ENCODE peak calls at places on chromosomes 16 and 17, in four cellular contexts. B, Q, P and O are unnamed samples. For H3K9me3, the result is how much of the 10 kb centered on the place peaks cover.

GRCh38 chr17:47265983-47266541 is 12.4 kb downstream of the ITGB3 start:
- DNase-seq in B (no peak), Q (no peak), P (peak), O (no peak)

GRCh38 chr16:86112178-86112577 is 213.2 kb downstream of the IRF8 start:
- DNase-seq in B (no peak), Q (no peak), P (no peak), O (no peak)

GRCh38 chr16:13269905-13270528 is 368.6 kb downstream of the SHISA9 start:
- DNase-seq in B (peak), Q (no peak), P (no peak), O (no peak)

GRCh38 chr16:16191493-16192167 is 31.7 kb downstream of the ABCC6 start:
- DNase-seq in B (no peak), Q (no peak), P (no peak), O (no peak)

GRCh38 chr16:72493681-72494415 is 321.9 kb upstream of the PMFBP1 start:
- DNase-seq in B (no peak), Q (no peak), P (no peak), O (no peak)

GRCh38 chr16:53089434-53090270 is 34.9 kb downstream of the CHD9 start:
- DNase-seq in B (peak), Q (peak), P (no peak), O (no peak)

GRCh38 chr17:77382966-77383612 is 242.3 kb downstream of the SEC14L1 start:
- DNase-seq in B (no peak), Q (peak), P (peak), O (peak)

GRCh38 chr17:33484559-33484958 is 191.5 kb upstream of the ASIC2 start:
- DNase-seq in B (no peak), Q (no peak), P (no peak), O (no peak)

GRCh38 chr16:31880322-31880979 is 6.8 kb downstream of the ZNF267 start:
- DNase-seq in B (no peak), Q (no peak), P (peak), O (no peak)
- H3K9me3 ChIP-seq in B (under half), Q (under half), P (under half), O (under half)

GRCh38 chr16:566475-567361 is at the start of gene NHLRC4:
- DNase-seq in B (no peak), Q (peak), P (peak), O (no peak)
- H3K27ac ChIP-seq in B (no peak), Q (peak), P (peak), O (no peak)

GRCh38 chr17:81899514-81900166 is 2.4 kb upstream of the NPB start:
- DNase-seq in B (no peak), Q (no peak), P (no peak), O (no peak)

GRCh38 chr17:81902023-81902652 is at the start of gene NPB:
- DNase-seq in B (peak), Q (no peak), P (peak), O (no peak)

GRCh38 chr17:81902653-81903414 is 796 bp downstream of the NPB start:
- DNase-seq in B (no peak), Q (peak), P (no peak), O (no peak)

GRCh38 chr17:81900181-81900820 is 1.7 kb upstream of the NPB start:
- DNase-seq in B (no peak), Q (no peak), P (no peak), O (no peak)

DNA sequence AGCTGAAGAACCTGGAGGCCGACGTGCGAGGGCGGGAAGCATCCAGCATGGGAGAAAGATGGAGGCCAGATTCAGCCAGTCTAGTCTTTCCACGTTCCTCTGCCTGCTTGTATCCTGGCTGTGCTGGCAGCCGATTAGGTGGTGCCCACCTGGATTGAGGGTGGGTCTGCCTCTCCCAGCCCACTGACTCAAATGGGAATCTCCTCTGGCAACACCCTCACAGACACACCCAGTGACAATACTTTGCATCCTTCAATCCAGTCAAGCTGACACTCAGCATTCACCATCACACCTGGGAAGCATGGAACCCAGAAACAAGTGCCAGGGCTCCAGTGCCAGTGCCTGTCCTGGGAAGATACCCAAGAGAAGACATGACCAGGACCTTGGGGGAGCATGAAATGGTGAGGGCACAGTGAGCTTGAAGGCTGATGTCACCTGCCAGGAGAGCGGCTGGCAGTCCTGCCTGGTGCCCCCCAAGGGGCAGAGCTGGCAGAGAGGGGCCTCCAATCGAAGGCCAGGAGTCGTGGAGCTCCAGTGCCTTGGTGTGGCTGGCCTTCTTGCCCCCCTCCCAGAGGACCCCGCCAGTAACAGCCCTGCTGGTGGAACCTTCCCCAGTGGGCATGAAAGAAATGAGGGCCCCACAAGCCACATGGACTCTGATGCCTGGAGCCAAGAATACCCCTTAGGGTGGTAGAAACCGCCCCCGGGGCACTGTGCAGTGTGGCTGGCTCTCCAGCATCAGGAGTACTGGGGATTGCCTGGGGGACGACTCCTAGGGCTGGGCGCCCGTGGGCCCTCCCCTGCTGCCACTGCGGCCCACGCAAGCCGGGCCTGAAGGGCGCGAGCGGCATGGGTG is 643 bp upstream of the NPB start:
- DNase-seq in B (no peak), Q (no peak), P (no peak), O (no peak)
- H3K4me3 ChIP-seq in B (no peak), Q (no peak), P (no peak), O (no peak)

DNA sequence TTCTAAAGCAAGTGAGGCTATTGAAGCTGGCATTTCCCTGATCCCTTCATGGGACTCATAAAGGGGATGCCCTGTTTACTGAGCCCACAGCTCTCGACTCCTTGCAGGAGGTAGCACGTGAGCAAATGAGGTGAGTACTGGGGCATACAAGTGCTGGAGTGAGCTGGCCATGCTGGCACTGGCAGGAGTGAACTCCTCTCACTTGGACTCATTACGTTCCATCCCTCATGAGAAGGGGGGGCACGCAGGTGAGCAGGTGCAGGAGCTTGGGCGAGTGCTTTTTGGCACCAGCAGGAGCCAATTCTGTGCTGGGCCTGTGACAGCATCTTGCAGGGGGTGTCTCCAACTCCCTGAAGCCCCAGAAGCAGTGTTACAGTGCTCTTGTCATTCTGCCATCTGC is 337.1 kb upstream of the CA10 start:
- DNase-seq in B (no peak), Q (no peak), P (no peak), O (no peak)
- H3K9me3 ChIP-seq in B (under half), Q (under half), P (under half), O (under half)

GRCh38 chr17:50123649-50124349 is 6.2 kb downstream of the SAMD14 start:
- DNase-seq in B (no peak), Q (peak), P (no peak), O (no peak)
- H3K27ac ChIP-seq in B (no peak), Q (peak), P (peak), O (no peak)

DNA sequence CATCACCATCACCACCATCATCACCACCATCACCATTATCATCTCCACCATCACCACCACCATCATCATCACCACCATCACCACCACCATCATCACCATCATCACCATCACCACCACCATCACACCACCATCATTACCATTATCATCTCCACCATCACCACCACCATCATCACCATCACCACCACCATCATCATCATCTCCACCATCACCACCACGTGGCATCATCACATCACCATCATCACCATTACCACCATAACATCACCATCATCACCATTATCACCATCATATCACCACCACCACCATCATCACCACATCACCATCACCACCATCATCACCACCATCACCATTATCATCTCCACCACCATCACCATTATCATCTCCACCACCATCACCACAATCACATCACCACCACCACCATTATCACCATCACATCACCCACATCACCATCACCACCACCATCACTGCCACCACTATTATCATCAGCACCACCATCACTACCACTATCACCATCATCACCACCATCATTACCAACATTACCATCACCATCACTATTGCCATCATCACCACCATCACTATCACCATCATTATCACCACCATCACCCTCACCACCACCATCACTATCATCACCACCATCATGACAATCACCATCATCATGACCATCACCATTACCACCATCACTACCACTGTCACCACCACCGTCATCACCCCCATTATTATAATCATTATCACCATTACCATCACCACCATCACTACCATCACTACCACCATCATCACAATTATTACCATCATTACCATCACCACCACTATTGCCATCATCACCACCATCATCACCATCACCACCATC is 99.1 kb downstream of the DNAH17 start:
- DNase-seq in B (no peak), Q (no peak), P (no peak), O (no peak)
- H3K4me3 ChIP-seq in B (no peak), Q (no peak), P (no peak), O (no peak)

DNA sequence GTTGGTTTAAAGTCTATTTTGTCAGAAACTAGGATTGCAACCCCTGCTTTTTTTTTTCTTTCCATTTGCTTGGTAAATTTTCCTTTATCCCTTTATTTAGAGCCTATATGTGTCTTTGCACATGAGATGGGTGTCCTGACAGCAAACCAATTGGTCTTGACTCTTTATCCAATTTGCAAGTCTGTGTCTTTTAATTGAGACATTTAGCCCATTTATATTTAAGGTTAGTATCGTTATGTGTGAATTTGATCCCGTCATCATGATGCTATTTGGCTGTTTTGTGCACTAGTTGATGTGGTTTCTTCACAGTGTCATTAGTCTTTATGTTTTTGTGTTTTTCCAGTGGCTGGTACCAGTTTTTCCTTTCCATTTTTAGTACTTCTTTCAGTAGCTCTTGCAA is 127.7 kb upstream of the ZNF267 start:
- DNase-seq in B (no peak), Q (no peak), P (no peak), O (no peak)
- H3K9me3 ChIP-seq in B (half or more), Q (half or more), P (under half), O (under half)

GRCh38 chr17:18225562-18226283 is at the start of gene LLGL1:
- DNase-seq in B (no peak), Q (no peak), P (peak), O (no peak)

GRCh38 chr17:18226284-18226945 is 980 bp downstream of the LLGL1 start:
- DNase-seq in B (no peak), Q (no peak), P (no peak), O (no peak)

GRCh38 chr17:18225121-18225561 is 294 bp upstream of the LLGL1 start:
- DNase-seq in B (peak), Q (peak), P (peak), O (peak)

GRCh38 chr17:18224053-18224427 is 1.4 kb upstream of the LLGL1 start:
- DNase-seq in B (no peak), Q (no peak), P (no peak), O (no peak)

DNA sequence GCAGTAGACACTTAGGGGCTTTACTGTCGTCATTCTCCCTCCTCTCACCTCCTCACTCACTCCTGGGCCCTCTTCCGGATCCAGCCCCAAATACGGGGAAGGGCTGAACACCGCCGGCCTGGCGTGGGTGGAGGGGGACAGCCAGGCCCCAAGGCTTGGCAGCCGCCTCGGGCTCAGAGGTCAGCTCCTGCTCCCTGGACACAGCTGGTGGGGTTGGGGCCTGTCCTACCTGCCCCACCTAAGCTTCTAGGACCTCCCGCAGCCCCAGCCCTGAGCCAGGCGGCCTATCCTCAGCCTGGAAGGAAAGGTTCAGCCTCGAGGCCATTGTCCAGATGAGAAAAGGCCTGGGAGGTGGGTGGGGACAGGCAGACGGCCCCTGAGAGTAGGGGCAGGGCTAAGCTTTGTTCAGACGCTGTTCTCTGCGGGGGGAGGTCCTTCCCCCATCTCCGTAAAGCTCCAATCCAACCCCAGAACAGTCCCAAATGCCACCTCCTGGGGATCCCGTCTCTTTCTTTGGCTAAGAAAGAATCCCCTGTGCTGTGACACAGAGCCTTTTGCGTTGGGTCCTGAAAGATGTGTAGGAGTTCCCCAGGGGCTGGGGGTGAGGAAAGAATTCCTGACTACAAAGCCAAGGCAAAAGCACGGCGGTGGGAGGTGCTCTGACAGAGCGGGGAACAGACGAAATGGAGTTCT is 861 bp upstream of the LLGL1 start:
- DNase-seq in B (no peak), Q (peak), P (no peak), O (no peak)
- H3K27ac ChIP-seq in B (no peak), Q (peak), P (no peak), O (no peak)